ENCODE peak calls at places on chromosome 19, in nine cellular contexts. One of them, this sample, is unnamed.

GRCh38 chr19:56163097-56163496 is 12.7 kb upstream of the GALP start:
- DNase-seq in tibial nerve: no peak
- DNase-seq in A549: no peak
- DNase-seq in HepG2: no peak
- DNase-seq in K562: no peak
- DNase-seq in transverse colon: no peak
- DNase-seq in upper lobe of left lung: no peak
- DNase-seq in H1: no peak
- DNase-seq in ovary: no peak
- DNase-seq in this sample: no peak

GRCh38 chr19:5947435-5947834 is 30.5 kb downstream of the RANBP3 start:
- DNase-seq in K562: no peak
- DNase-seq in H1: no peak
- DNase-seq in transverse colon: peak; percentile 64
- DNase-seq in ovary: no peak
- DNase-seq in A549: no peak
- DNase-seq in tibial nerve: peak; percentile 69
- DNase-seq in upper lobe of left lung: peak; percentile 84
- DNase-seq in HepG2: no peak
- DNase-seq in this sample: no peak

GRCh38 chr19:5245631-5246553 is 94.7 kb downstream of the PTPRS start:
- DNase-seq in upper lobe of left lung: no peak
- DNase-seq in tibial nerve: no peak
- DNase-seq in A549: no peak
- DNase-seq in ovary: no peak
- DNase-seq in H1: no peak
- DNase-seq in HepG2: no peak
- DNase-seq in K562: no peak
- DNase-seq in transverse colon: no peak
- DNase-seq in this sample: no peak

GRCh38 chr19:10166046-10166445 is 28.7 kb downstream of the DNMT1 start:
- DNase-seq in transverse colon: no peak
- DNase-seq in ovary: no peak
- DNase-seq in A549: no peak
- DNase-seq in H1: no peak
- DNase-seq in upper lobe of left lung: no peak
- DNase-seq in HepG2: no peak
- DNase-seq in K562: no peak
- DNase-seq in tibial nerve: no peak
- DNase-seq in this sample: no peak

GRCh38 chr19:14943601-14944000 is 2.3 kb downstream of the OR7C2 start:
- DNase-seq in transverse colon: no peak
- DNase-seq in HepG2: no peak
- DNase-seq in ovary: no peak
- DNase-seq in upper lobe of left lung: no peak
- DNase-seq in tibial nerve: no peak
- DNase-seq in K562: no peak
- DNase-seq in H1: no peak
- DNase-seq in A549: no peak
- DNase-seq in this sample: no peak

GRCh38 chr19:3518231-3518630 is 12.1 kb downstream of the FZR1 start:
- DNase-seq in H1: no peak
- DNase-seq in tibial nerve: no peak
- DNase-seq in A549: no peak
- DNase-seq in transverse colon: no peak
- DNase-seq in K562: no peak
- DNase-seq in ovary: no peak
- DNase-seq in upper lobe of left lung: peak; percentile 43
- DNase-seq in HepG2: no peak
- DNase-seq in this sample: no peak

GRCh38 chr19:1608414-1609391 is 3.4 kb upstream of the UQCR11 start:
- DNase-seq in ovary: no peak
- DNase-seq in K562: no peak
- DNase-seq in tibial nerve: no peak
- DNase-seq in A549: no peak
- DNase-seq in H1: no peak
- DNase-seq in upper lobe of left lung: no peak
- DNase-seq in transverse colon: no peak
- DNase-seq in HepG2: no peak
- DNase-seq in this sample: no peak

GRCh38 chr19:10797541-10798256 is 38.3 kb downstream of the TMED1 start:
- DNase-seq in transverse colon: no peak
- DNase-seq in A549: no peak
- DNase-seq in K562: no peak
- DNase-seq in H1: no peak
- DNase-seq in ovary: no peak
- DNase-seq in HepG2: no peak
- DNase-seq in upper lobe of left lung: no peak
- DNase-seq in tibial nerve: no peak
- DNase-seq in this sample: no peak

GRCh38 chr19:46629546-46630025 is 4.7 kb upstream of the PTGIR start:
- DNase-seq in A549: no peak
- DNase-seq in H1: no peak
- DNase-seq in HepG2: no peak
- DNase-seq in transverse colon: no peak
- DNase-seq in upper lobe of left lung: no peak
- DNase-seq in ovary: no peak
- DNase-seq in tibial nerve: no peak
- DNase-seq in K562: no peak
- DNase-seq in this sample: no peak

GRCh38 chr19:13861392-13861713 is 15.6 kb upstream of the NANOS3 start:
- DNase-seq in upper lobe of left lung: no peak
- DNase-seq in A549: no peak
- DNase-seq in K562: no peak
- DNase-seq in ovary: no peak
- DNase-seq in HepG2: no peak
- DNase-seq in H1: no peak
- DNase-seq in transverse colon: no peak
- DNase-seq in tibial nerve: no peak
- DNase-seq in this sample: no peak

GRCh38 chr19:29837448-29837961 is 25.7 kb downstream of the CCNE1 start:
- DNase-seq in H1: no peak
- DNase-seq in A549: no peak
- DNase-seq in transverse colon: no peak
- DNase-seq in upper lobe of left lung: no peak
- DNase-seq in ovary: no peak
- DNase-seq in HepG2: no peak
- DNase-seq in K562: no peak
- DNase-seq in tibial nerve: no peak
- DNase-seq in this sample: peak; percentile 40

GRCh38 chr19:41997121-41997850 is 3.3 kb upstream of the ATP1A3 start:
- DNase-seq in HepG2: no peak
- DNase-seq in upper lobe of left lung: peak; percentile 90
- DNase-seq in tibial nerve: no peak
- DNase-seq in A549: peak; percentile 95
- DNase-seq in H1: no peak
- DNase-seq in ovary: no peak
- DNase-seq in K562: peak; percentile 79
- DNase-seq in transverse colon: peak; percentile 32
- DNase-seq in this sample: no peak

GRCh38 chr19:13920940-13921744 is 15.1 kb downstream of the CC2D1A start:
- DNase-seq in HepG2: peak; percentile 57
- DNase-seq in K562: peak; percentile 74
- DNase-seq in H1: no peak
- DNase-seq in ovary: no peak
- DNase-seq in transverse colon: no peak
- DNase-seq in A549: peak; percentile 28
- DNase-seq in tibial nerve: peak; percentile 38
- DNase-seq in upper lobe of left lung: no peak
- DNase-seq in this sample: no peak

GRCh38 chr19:7868671-7869452 is 5.3 kb downstream of the PRR36 start:
- DNase-seq in upper lobe of left lung: peak; percentile 96
- DNase-seq in ovary: peak; percentile 79
- DNase-seq in transverse colon: peak; percentile 83
- DNase-seq in K562: peak; percentile 81
- DNase-seq in H1: peak; percentile 82
- DNase-seq in tibial nerve: peak; percentile 20
- DNase-seq in A549: peak; percentile 83
- DNase-seq in HepG2: peak; percentile 87
- DNase-seq in this sample: no peak

DNA sequence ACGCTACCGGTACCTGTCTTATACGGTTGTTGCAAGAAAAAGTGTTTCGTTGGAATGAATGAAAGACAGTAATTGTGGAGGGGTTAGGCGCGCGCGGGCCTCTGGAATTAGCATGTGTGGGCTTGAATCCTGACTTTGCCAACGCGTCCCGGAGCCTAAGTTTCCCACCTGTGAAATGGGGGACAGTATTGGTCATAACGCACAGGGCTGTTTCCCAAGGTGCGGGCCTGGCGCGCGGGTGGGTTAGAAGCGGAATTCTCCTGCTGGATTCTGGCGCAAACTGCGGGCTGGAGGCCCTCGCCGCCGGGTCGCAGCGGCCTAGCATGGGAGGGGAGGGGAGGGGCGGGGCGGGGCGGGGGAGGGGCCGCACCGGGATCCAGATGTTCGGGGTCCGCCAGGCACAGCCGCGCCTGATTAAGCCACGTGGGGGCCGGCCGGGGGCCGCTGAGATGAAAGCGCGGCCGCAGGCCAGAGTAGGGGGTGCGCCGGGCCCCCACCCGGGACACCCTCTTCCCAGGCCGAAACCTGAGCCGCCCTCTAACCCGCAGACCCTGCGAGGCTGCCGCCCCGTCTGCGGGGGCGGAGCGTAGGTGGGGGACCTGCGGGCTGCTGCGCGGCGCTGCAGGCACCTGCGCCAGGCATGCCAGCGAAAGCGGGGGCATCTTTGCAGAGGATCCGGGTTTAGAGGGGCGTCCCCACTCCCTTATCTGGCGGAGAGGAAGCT is 1.2 kb upstream of the TMEM59L start:
- DNase-seq in ovary: no peak
- DNase-seq in tibial nerve: no peak
- DNase-seq in upper lobe of left lung: peak; percentile 81
- DNase-seq in H1: no peak
- DNase-seq in K562: peak; percentile 71
- DNase-seq in transverse colon: no peak
- DNase-seq in HepG2: peak; percentile 76
- DNase-seq in A549: no peak
- DNase-seq in this sample: no peak
- TF ChIP-seq EP300 in ovary: no peak
- TF ChIP-seq EP300 in tibial nerve: no peak
- TF ChIP-seq EP300 in upper lobe of left lung: no peak
- TF ChIP-seq EP300 in H1: no peak
- TF ChIP-seq EP300 in K562: no peak
- TF ChIP-seq EP300 in transverse colon: no peak
- TF ChIP-seq EP300 in HepG2: no peak
- TF ChIP-seq EP300 in A549: no peak
- TF ChIP-seq EP300 in this sample: no peak

DNA sequence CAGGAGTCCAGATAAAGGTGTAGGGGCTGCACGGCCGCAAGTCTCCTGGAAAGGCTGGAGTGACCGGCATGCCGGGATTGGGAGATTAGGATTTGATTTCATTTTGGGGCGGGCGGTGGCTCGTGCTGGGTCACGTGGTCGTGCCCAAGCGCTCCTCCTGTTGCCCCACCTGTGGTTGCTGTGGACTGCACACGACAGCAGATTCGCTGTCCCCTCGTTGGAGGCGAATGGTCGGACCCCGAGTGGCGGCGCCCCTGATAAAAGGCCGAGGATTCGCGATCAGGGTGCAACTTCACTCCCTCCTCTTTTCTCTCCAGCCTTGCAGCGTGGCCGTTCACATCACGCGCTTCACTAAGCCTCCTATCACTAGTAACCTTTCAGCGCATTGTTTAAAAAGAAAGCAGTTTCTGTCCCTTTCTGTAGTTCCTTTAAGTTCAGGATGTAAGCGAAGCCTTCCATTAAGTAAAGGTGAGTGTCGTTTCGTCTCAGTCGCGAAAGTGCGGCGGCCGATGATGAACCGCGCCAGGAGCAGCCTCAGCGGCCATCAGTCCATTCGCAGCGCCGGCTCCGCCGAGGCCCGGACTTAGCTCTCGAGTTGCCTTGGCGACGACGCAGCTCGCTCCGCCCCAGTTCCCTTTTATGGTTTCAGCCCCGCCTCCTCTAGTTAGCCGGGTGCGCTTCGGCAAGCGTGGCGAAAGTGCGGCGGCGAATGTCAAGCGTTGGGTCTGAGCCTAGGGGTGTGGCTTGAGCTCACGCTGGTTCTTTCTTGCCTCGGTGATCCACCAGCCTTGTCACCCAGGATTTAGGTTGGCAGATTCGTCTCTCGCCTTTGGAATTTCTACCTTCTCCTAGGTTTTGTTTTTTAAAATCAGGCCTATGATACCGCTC is 1.7 kb upstream of the PPP1R37 start:
- DNase-seq in upper lobe of left lung: peak; percentile 98
- DNase-seq in K562: peak; percentile 68
- DNase-seq in tibial nerve: peak; percentile 98
- DNase-seq in A549: peak; percentile 99
- DNase-seq in HepG2: no peak
- DNase-seq in transverse colon: peak; percentile 99
- DNase-seq in H1: peak; percentile 97
- DNase-seq in ovary: peak; percentile 97
- DNase-seq in this sample: peak; percentile 97
- TF ChIP-seq POLR2A in upper lobe of left lung: peak; percentile 28
- TF ChIP-seq POLR2A in K562: peak; percentile 34
- TF ChIP-seq POLR2A in tibial nerve: peak; percentile 44
- TF ChIP-seq POLR2A in A549: no peak
- TF ChIP-seq POLR2A in HepG2: no peak
- TF ChIP-seq POLR2A in transverse colon: peak; percentile 67
- TF ChIP-seq POLR2A in H1: peak; percentile 76
- TF ChIP-seq POLR2A in ovary: no peak
- TF ChIP-seq POLR2A in this sample: no peak

DNA sequence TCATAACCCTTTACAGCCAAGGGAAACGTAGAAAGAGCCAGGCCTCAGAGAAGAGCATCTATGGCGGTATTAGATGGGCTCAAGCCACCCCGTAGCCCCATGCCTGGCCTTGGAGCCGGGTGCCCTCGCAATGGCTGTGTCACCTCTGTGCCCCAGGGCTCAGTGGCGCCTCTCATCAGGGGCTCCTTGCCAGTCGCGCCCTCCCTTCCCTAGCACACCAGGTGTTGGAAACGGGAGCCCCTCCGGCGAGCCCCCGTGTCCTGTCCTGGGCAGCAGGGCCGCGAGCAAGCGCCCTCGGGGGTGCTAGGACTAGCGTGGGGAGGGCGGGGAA is 453 bp downstream of the ZNF256 start:
- DNase-seq in K562: no peak
- DNase-seq in transverse colon: no peak
- DNase-seq in upper lobe of left lung: no peak
- DNase-seq in ovary: no peak
- DNase-seq in H1: no peak
- DNase-seq in A549: no peak
- DNase-seq in HepG2: no peak
- DNase-seq in tibial nerve: no peak
- DNase-seq in this sample: no peak
- H3K9me3 ChIP-seq in K562: no peaks in the 10 kb centered on the region
- H3K9me3 ChIP-seq in transverse colon: peaks cover 38% of the 10 kb centered on the region
- H3K9me3 ChIP-seq in upper lobe of left lung: peaks cover 65% of the 10 kb centered on the region
- H3K9me3 ChIP-seq in ovary: no peaks in the 10 kb centered on the region
- H3K9me3 ChIP-seq in H1: peaks cover 31% of the 10 kb centered on the region
- H3K9me3 ChIP-seq in A549: peaks cover 98% of the 10 kb centered on the region
- H3K9me3 ChIP-seq in HepG2: peaks cover 33% of the 10 kb centered on the region
- H3K9me3 ChIP-seq in tibial nerve: peaks cover 13% of the 10 kb centered on the region
- H3K9me3 ChIP-seq in this sample: peaks cover 1% of the 10 kb centered on the region

GRCh38 chr19:28264556-28264955 is 948.4 kb downstream of the UQCRFS1 start:
- DNase-seq in K562: no peak
- DNase-seq in H1: no peak
- DNase-seq in transverse colon: no peak
- DNase-seq in HepG2: no peak
- DNase-seq in tibial nerve: no peak
- DNase-seq in ovary: no peak
- DNase-seq in upper lobe of left lung: no peak
- DNase-seq in A549: no peak
- DNase-seq in this sample: no peak

GRCh38 chr19:28257396-28257795 is 955.6 kb downstream of the UQCRFS1 start:
- DNase-seq in ovary: no peak
- DNase-seq in upper lobe of left lung: no peak
- DNase-seq in K562: no peak
- DNase-seq in H1: no peak
- DNase-seq in HepG2: no peak
- DNase-seq in A549: no peak
- DNase-seq in transverse colon: no peak
- DNase-seq in tibial nerve: no peak
- DNase-seq in this sample: no peak

GRCh38 chr19:28258794-28259193 is 954.2 kb downstream of the UQCRFS1 start:
- DNase-seq in ovary: no peak
- DNase-seq in tibial nerve: no peak
- DNase-seq in K562: no peak
- DNase-seq in HepG2: no peak
- DNase-seq in A549: no peak
- DNase-seq in transverse colon: no peak
- DNase-seq in H1: no peak
- DNase-seq in upper lobe of left lung: no peak
- DNase-seq in this sample: no peak
- TF ChIP-seq EP300 in ovary: no peak
- TF ChIP-seq EP300 in tibial nerve: no peak
- TF ChIP-seq EP300 in K562: no peak
- TF ChIP-seq EP300 in HepG2: no peak
- TF ChIP-seq EP300 in A549: no peak
- TF ChIP-seq EP300 in transverse colon: no peak
- TF ChIP-seq EP300 in H1: no peak
- TF ChIP-seq EP300 in upper lobe of left lung: no peak
- TF ChIP-seq EP300 in this sample: no peak

This sample was measured in suprapubic skin.